ENCODE peak calls at places on chromosomes 3 and 15, in eight cellular contexts. U, X, F, L, J, C, A and Q are unnamed samples.

GRCh38 chr3:84967767-84968581 is 9.2 kb downstream of the CADM2 start:
- DNase-seq in U (peak), X (no peak), F (no peak), L (peak), J (no peak), C (no peak), A (peak), Q (no peak)

GRCh38 chr3:50503947-50504346 is 513 bp upstream of the CACNA2D2 start:
- DNase-seq in U (no peak), X (no peak), F (no peak), L (peak), J (no peak), C (no peak), A (no peak), Q (no peak)

GRCh38 chr3:81483046-81483445 is 278.4 kb downstream of the GBE1 start:
- DNase-seq in U (no peak), X (no peak), F (no peak), L (no peak), J (no peak), C (no peak), A (no peak), Q (no peak)

GRCh38 chr3:13579089-13579488 is 30.2 kb downstream of the FBLN2 start:
- DNase-seq in U (peak), X (no peak), F (peak), L (no peak), J (peak), C (no peak), A (peak), Q (peak)

GRCh38 chr15:31396881-31397560 is 70.4 kb downstream of the KLF13 start:
- DNase-seq in U (peak), X (no peak), F (peak), L (peak), J (peak), C (peak), A (no peak), Q (no peak)

GRCh38 chr3:48847586-48848423 is at the start of gene PRKAR2A:
- DNase-seq in U (peak), X (peak), F (peak), L (peak), J (peak), C (peak), A (peak), Q (no peak)

GRCh38 chr3:46934508-46935167 is 41.9 kb downstream of the CCDC12 start:
- DNase-seq in U (no peak), X (peak), F (peak), L (no peak), J (peak), C (peak), A (no peak), Q (no peak)

GRCh38 chr15:74458473-74458872 is 2.5 kb downstream of the UBL7 start:
- DNase-seq in U (no peak), X (no peak), F (no peak), L (no peak), J (no peak), C (no peak), A (no peak), Q (no peak)

GRCh38 chr3:71944482-71944881 is 159.5 kb upstream of the PROK2 start:
- DNase-seq in U (no peak), X (no peak), F (no peak), L (no peak), J (no peak), C (no peak), A (no peak), Q (no peak)

GRCh38 chr15:76764004-76764403 is 141.1 kb downstream of the SCAPER start:
- DNase-seq in U (no peak), X (no peak), F (no peak), L (no peak), J (no peak), C (no peak), A (no peak), Q (no peak)

GRCh38 chr15:95972136-95972553 is 358.4 kb upstream of the NR2F2 start:
- DNase-seq in U (peak), X (no peak), F (peak), L (no peak), J (peak), C (peak), A (peak), Q (peak)

GRCh38 chr3:171833006-171833405 is 10.1 kb upstream of the TMEM212 start:
- DNase-seq in U (no peak), X (no peak), F (peak), L (no peak), J (no peak), C (no peak), A (no peak), Q (no peak)

GRCh38 chr3:141410861-141411771 is 42.8 kb downstream of the ZBTB38 start:
- DNase-seq in U (peak), X (no peak), F (peak), L (no peak), J (peak), C (no peak), A (no peak), Q (no peak)

GRCh38 chr3:49869525-49870126 is at the start of gene CAMKV:
- DNase-seq in U (no peak), X (no peak), F (no peak), L (peak), J (no peak), C (peak), A (no peak), Q (no peak)

GRCh38 chr3:141125351-141125750 is 74.2 kb downstream of the SPSB4 start:
- DNase-seq in U (no peak), X (no peak), F (no peak), L (no peak), J (no peak), C (no peak), A (no peak), Q (no peak)

GRCh38 chr15:86199467-86200145 is 119.9 kb downstream of the AGBL1 start:
- DNase-seq in U (no peak), X (no peak), F (no peak), L (no peak), J (no peak), C (no peak), A (no peak), Q (no peak)

GRCh38 chr3:1971780-1972179 is 126.9 kb upstream of the CNTN4 start:
- DNase-seq in U (peak), X (no peak), F (peak), L (no peak), J (no peak), C (no peak), A (peak), Q (no peak)

GRCh38 chr15:90562669-90563068 is 32.9 kb downstream of the CRTC3 start:
- DNase-seq in U (no peak), X (no peak), F (no peak), L (no peak), J (no peak), C (no peak), A (no peak), Q (no peak)

GRCh38 chr15:44243146-44243545 is 45.4 kb upstream of the GOLM2 start:
- DNase-seq in U (no peak), X (no peak), F (peak), L (no peak), J (no peak), C (no peak), A (no peak), Q (no peak)

GRCh38 chr15:43329222-43329959 is 982 bp downstream of the LCMT2 start:
- DNase-seq in U (peak), X (no peak), F (no peak), L (peak), J (no peak), C (no peak), A (peak), Q (no peak)

GRCh38 chr3:108324177-108324576 is 27.8 kb downstream of the HHLA2 start:
- DNase-seq in U (no peak), X (no peak), F (no peak), L (no peak), J (no peak), C (no peak), A (no peak), Q (no peak)
- H3K4me3 ChIP-seq in U (no peak), X (no peak), F (no peak), L (no peak), J (no peak), C (no peak), A (no peak), Q (no peak)

GRCh38 chr15:59104912-59105732 is at the start of gene CCNB2:
- DNase-seq in U (peak), X (peak), F (peak), L (peak), J (peak), C (peak), A (peak), Q (peak)

GRCh38 chr15:59111267-59111666 is 6.3 kb downstream of the CCNB2 start:
- DNase-seq in U (no peak), X (no peak), F (no peak), L (no peak), J (no peak), C (no peak), A (no peak), Q (no peak)

GRCh38 chr15:59104602-59104911 is 389 bp upstream of the CCNB2 start:
- DNase-seq in U (no peak), X (no peak), F (no peak), L (no peak), J (no peak), C (no peak), A (no peak), Q (no peak)

GRCh38 chr15:59105839-59106238 is 893 bp downstream of the CCNB2 start:
- DNase-seq in U (no peak), X (no peak), F (no peak), L (peak), J (no peak), C (no peak), A (no peak), Q (no peak)
- TF ChIP-seq CTCF in U (no peak), X (peak), F (no peak), L (peak), J (peak), C (peak), A (peak), Q (no peak)

GRCh38 chr3:64561503-64561810 is 126.3 kb downstream of the ADAMTS9 start:
- DNase-seq in U (no peak), X (no peak), F (no peak), L (no peak), J (no peak), C (no peak), A (no peak), Q (no peak)
- H3K4me3 ChIP-seq in U (no peak), X (no peak), F (peak), L (no peak), J (no peak), C (no peak), A (no peak), Q (no peak)

DNA sequence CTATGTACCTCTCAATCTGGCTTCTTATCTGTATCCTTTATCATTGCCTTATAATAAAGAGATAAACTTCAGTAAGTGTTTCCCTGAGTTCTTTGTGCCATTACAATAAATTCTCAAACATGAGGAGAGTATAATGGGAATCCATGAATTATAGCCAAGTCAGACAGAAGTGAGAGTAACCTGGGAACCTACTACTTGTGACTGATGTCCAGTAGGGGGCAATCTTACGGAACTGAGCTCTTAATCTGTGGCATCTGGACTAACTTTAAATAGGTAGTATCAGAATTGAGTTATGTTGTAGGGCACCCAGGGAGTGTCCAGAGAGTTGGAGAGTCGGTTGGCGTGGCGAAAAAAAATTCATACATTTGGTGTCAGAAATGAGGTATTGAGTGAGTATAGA is 542.6 kb downstream of the ZBBX start:
- DNase-seq in U (no peak), X (no peak), F (no peak), L (peak), J (peak), C (peak), A (no peak), Q (no peak)
- TF ChIP-seq CTCF in U (peak), X (peak), F (no peak), L (peak), J (peak), C (peak), A (peak), Q (no peak)

DNA sequence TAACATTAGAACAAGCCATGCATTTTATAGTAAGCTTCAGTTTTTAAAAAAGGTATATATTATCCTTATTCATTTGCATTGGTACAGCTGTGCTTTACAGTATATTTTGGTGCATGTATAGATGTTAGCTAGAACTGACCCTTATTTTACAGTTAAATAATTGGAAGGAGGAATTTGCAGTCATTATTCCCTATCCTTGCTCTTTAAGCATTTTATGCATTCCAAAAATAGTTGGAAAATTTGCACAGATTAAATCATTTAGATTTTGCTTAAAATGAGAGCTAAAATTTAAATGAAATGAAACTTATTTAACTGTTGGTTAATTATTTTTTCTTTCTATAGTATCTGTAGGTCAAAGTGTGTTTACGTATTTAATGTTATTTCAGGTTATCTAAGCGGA is 667.1 kb downstream of the NAALADL2 start:
- DNase-seq in U (peak), X (no peak), F (no peak), L (no peak), J (no peak), C (no peak), A (no peak), Q (no peak)
- H3K4me3 ChIP-seq in U (peak), X (peak), F (peak), L (peak), J (peak), C (no peak), A (peak), Q (no peak)

DNA sequence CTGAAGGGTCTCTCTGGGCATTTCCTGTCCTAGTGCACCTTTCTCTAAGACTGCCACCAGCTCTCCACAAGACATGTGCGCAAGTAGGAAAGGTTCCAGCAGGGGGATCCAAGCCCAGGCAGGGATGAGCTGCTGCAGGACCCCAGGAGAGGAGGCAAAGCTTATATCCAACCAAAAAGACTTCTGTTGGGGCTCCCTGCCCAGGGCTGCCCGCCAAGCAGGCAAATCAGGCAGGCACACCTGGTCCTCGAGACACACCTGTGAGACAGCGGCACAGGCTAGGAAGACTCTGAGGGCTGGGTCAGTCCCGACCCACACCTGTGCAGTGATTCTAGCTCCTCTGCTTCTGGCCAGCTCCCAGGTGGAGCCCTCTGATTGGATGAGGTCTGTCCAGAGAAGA is 80.6 kb downstream of the MYLK start:
- DNase-seq in U (no peak), X (no peak), F (no peak), L (peak), J (no peak), C (no peak), A (no peak), Q (no peak)
- TF ChIP-seq CTCF in U (no peak), X (no peak), F (no peak), L (peak), J (no peak), C (no peak), A (no peak), Q (no peak)

DNA sequence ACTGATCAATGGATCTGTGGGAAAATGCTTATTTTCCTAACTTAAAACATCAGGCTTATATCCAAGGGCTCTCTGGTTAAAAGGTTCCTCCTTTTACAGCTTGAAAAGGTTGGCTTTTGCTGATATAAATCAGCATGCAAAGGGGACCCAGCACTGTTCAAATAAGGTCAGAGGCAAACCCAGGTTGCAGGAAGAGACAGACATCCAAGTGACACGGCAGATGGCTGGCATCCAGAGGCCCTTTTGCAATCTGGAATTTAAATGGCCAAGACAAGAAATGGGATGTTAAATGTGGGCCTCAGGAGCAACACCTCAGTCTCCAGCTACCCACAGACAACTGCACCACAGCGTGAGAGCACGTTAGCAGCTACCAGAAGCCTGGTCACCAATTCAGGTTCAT is 6.3 kb downstream of the SH3BP5 start:
- DNase-seq in U (no peak), X (no peak), F (no peak), L (no peak), J (no peak), C (no peak), A (no peak), Q (no peak)
- H3K4me3 ChIP-seq in U (no peak), X (no peak), F (no peak), L (no peak), J (no peak), C (no peak), A (no peak), Q (no peak)